ENCODE peak calls at places on chromosomes 12 and 14, in seven cellular contexts. One of them, this sample, is unnamed.

GRCh38 chr12:127963926-127964325 is 303.0 kb upstream of the TMEM132C start:
- DNase-seq in mesendoderm: no peak
- DNase-seq in CD8-positive, alpha-beta memory T cell: no peak
- DNase-seq in trophoblast cell: no peak
- DNase-seq in tibial nerve: no peak
- DNase-seq in lower lobe of right lung: no peak
- DNase-seq in GM23338: no peak
- DNase-seq in this sample: no peak

GRCh38 chr12:95358111-95359083 is 115.6 kb upstream of the METAP2 start:
- DNase-seq in mesendoderm: no peak
- DNase-seq in CD8-positive, alpha-beta memory T cell: no peak
- DNase-seq in trophoblast cell: no peak
- DNase-seq in tibial nerve: no peak
- DNase-seq in lower lobe of right lung: no peak
- DNase-seq in GM23338: no peak
- DNase-seq in this sample: peak; percentile 67

GRCh38 chr14:101789222-101789621 is 27.7 kb downstream of the PPP2R5C start:
- DNase-seq in mesendoderm: no peak
- DNase-seq in CD8-positive, alpha-beta memory T cell: no peak
- DNase-seq in trophoblast cell: no peak
- DNase-seq in tibial nerve: no peak
- DNase-seq in lower lobe of right lung: no peak
- DNase-seq in GM23338: no peak
- DNase-seq in this sample: no peak

GRCh38 chr12:64452559-64453329 is 824 bp downstream of the TBK1 start:
- DNase-seq in mesendoderm: peak; percentile 27
- DNase-seq in CD8-positive, alpha-beta memory T cell: no peak
- DNase-seq in trophoblast cell: peak; percentile 100
- DNase-seq in tibial nerve: peak; percentile 12
- DNase-seq in lower lobe of right lung: no peak
- DNase-seq in GM23338: peak; percentile 21
- DNase-seq in this sample: peak; percentile 15

GRCh38 chr12:105332925-105333324 is 2.4 kb downstream of the C12orf75 start:
- DNase-seq in mesendoderm: no peak
- DNase-seq in CD8-positive, alpha-beta memory T cell: no peak
- DNase-seq in trophoblast cell: peak; percentile 51
- DNase-seq in tibial nerve: no peak
- DNase-seq in lower lobe of right lung: no peak
- DNase-seq in GM23338: no peak
- DNase-seq in this sample: no peak

GRCh38 chr12:121062391-121063045 is 23.5 kb upstream of the OASL start:
- DNase-seq in mesendoderm: no peak
- DNase-seq in CD8-positive, alpha-beta memory T cell: no peak
- DNase-seq in trophoblast cell: no peak
- DNase-seq in tibial nerve: no peak
- DNase-seq in lower lobe of right lung: no peak
- DNase-seq in GM23338: no peak
- DNase-seq in this sample: no peak

GRCh38 chr14:55160989-55161388 is 30.4 kb downstream of the DLGAP5 start:
- DNase-seq in mesendoderm: no peak
- DNase-seq in CD8-positive, alpha-beta memory T cell: peak; percentile 35
- DNase-seq in trophoblast cell: peak; percentile 66
- DNase-seq in tibial nerve: no peak
- DNase-seq in lower lobe of right lung: no peak
- DNase-seq in GM23338: no peak
- DNase-seq in this sample: peak; percentile 34

GRCh38 chr14:68249534-68250517 is 430.2 kb downstream of the RAD51B start:
- DNase-seq in mesendoderm: no peak
- DNase-seq in CD8-positive, alpha-beta memory T cell: no peak
- DNase-seq in trophoblast cell: peak; percentile 55
- DNase-seq in tibial nerve: no peak
- DNase-seq in lower lobe of right lung: no peak
- DNase-seq in GM23338: no peak
- DNase-seq in this sample: no peak

GRCh38 chr14:98868846-98869245 is 403.2 kb downstream of the BCL11B start:
- DNase-seq in mesendoderm: no peak
- DNase-seq in CD8-positive, alpha-beta memory T cell: no peak
- DNase-seq in trophoblast cell: no peak
- DNase-seq in tibial nerve: no peak
- DNase-seq in lower lobe of right lung: no peak
- DNase-seq in GM23338: no peak
- DNase-seq in this sample: no peak

GRCh38 chr12:92326877-92327276 is 181.2 kb upstream of the BTG1 start:
- DNase-seq in mesendoderm: no peak
- DNase-seq in CD8-positive, alpha-beta memory T cell: no peak
- DNase-seq in trophoblast cell: no peak
- DNase-seq in tibial nerve: no peak
- DNase-seq in lower lobe of right lung: no peak
- DNase-seq in GM23338: no peak
- DNase-seq in this sample: no peak

GRCh38 chr14:60317609-60318008 is 68.6 kb downstream of the PPM1A start:
- DNase-seq in mesendoderm: peak; percentile 51
- DNase-seq in CD8-positive, alpha-beta memory T cell: no peak
- DNase-seq in trophoblast cell: no peak
- DNase-seq in tibial nerve: no peak
- DNase-seq in lower lobe of right lung: no peak
- DNase-seq in GM23338: peak; percentile 91
- DNase-seq in this sample: no peak

GRCh38 chr14:58739674-58740073 is 101.9 kb downstream of the DACT1 start:
- DNase-seq in mesendoderm: no peak
- DNase-seq in CD8-positive, alpha-beta memory T cell: no peak
- DNase-seq in trophoblast cell: no peak
- DNase-seq in tibial nerve: no peak
- DNase-seq in lower lobe of right lung: no peak
- DNase-seq in GM23338: no peak
- DNase-seq in this sample: no peak

GRCh38 chr12:126537961-126538530 is 1472.8 kb downstream of the AACS start:
- DNase-seq in mesendoderm: no peak
- DNase-seq in CD8-positive, alpha-beta memory T cell: no peak
- DNase-seq in trophoblast cell: no peak
- DNase-seq in tibial nerve: no peak
- DNase-seq in lower lobe of right lung: no peak
- DNase-seq in GM23338: no peak
- DNase-seq in this sample: no peak

GRCh38 chr12:132454154-132454948 is 35.6 kb upstream of the FBRSL1 start:
- DNase-seq in mesendoderm: no peak
- DNase-seq in CD8-positive, alpha-beta memory T cell: no peak
- DNase-seq in trophoblast cell: no peak
- DNase-seq in tibial nerve: no peak
- DNase-seq in lower lobe of right lung: no peak
- DNase-seq in GM23338: no peak
- DNase-seq in this sample: no peak

GRCh38 chr14:60753264-60754126 is 18.9 kb downstream of the MNAT1 start:
- DNase-seq in mesendoderm: no peak
- DNase-seq in CD8-positive, alpha-beta memory T cell: peak; percentile 84
- DNase-seq in trophoblast cell: peak; percentile 7
- DNase-seq in tibial nerve: no peak
- DNase-seq in lower lobe of right lung: no peak
- DNase-seq in GM23338: no peak
- DNase-seq in this sample: no peak

GRCh38 chr12:65608319-65608916 is 215.9 kb upstream of the HMGA2 start:
- DNase-seq in mesendoderm: no peak
- DNase-seq in CD8-positive, alpha-beta memory T cell: no peak
- DNase-seq in trophoblast cell: peak; percentile 42
- DNase-seq in tibial nerve: no peak
- DNase-seq in lower lobe of right lung: no peak
- DNase-seq in GM23338: no peak
- DNase-seq in this sample: no peak

GRCh38 chr12:128857173-128857770 is 4.0 kb downstream of the GLT1D1 start:
- DNase-seq in mesendoderm: no peak
- DNase-seq in CD8-positive, alpha-beta memory T cell: no peak
- DNase-seq in trophoblast cell: no peak
- DNase-seq in tibial nerve: no peak
- DNase-seq in lower lobe of right lung: peak; percentile 73
- DNase-seq in GM23338: no peak
- DNase-seq in this sample: no peak

GRCh38 chr12:51262758-51263177 is 7.4 kb downstream of the SMAGP start:
- DNase-seq in mesendoderm: peak; percentile 76
- DNase-seq in CD8-positive, alpha-beta memory T cell: no peak
- DNase-seq in trophoblast cell: no peak
- DNase-seq in tibial nerve: peak; percentile 25
- DNase-seq in lower lobe of right lung: peak; percentile 58
- DNase-seq in GM23338: peak; percentile 84
- DNase-seq in this sample: peak; percentile 60

GRCh38 chr12:125983784-125984510 is 918.7 kb downstream of the AACS start:
- DNase-seq in mesendoderm: peak; percentile 78
- DNase-seq in CD8-positive, alpha-beta memory T cell: no peak
- DNase-seq in trophoblast cell: peak; percentile 59
- DNase-seq in tibial nerve: no peak
- DNase-seq in lower lobe of right lung: peak; percentile 45
- DNase-seq in GM23338: peak; percentile 46
- DNase-seq in this sample: no peak

GRCh38 chr12:25994901-25995625 is 36.6 kb downstream of the RASSF8 start:
- DNase-seq in mesendoderm: peak; percentile 60
- DNase-seq in CD8-positive, alpha-beta memory T cell: no peak
- DNase-seq in trophoblast cell: no peak
- DNase-seq in tibial nerve: no peak
- DNase-seq in lower lobe of right lung: no peak
- DNase-seq in GM23338: peak; percentile 41
- DNase-seq in this sample: no peak

GRCh38 chr12:79658221-79658620 is 32.5 kb downstream of the PAWR start:
- DNase-seq in mesendoderm: no peak
- DNase-seq in CD8-positive, alpha-beta memory T cell: no peak
- DNase-seq in trophoblast cell: no peak
- DNase-seq in tibial nerve: no peak
- DNase-seq in lower lobe of right lung: no peak
- DNase-seq in GM23338: no peak
- DNase-seq in this sample: no peak

GRCh38 chr12:45220366-45220931 is 4.6 kb downstream of the ANO6 start:
- DNase-seq in mesendoderm: peak; percentile 62
- DNase-seq in CD8-positive, alpha-beta memory T cell: no peak
- DNase-seq in trophoblast cell: peak; percentile 80
- DNase-seq in tibial nerve: no peak
- DNase-seq in lower lobe of right lung: no peak
- DNase-seq in GM23338: no peak
- DNase-seq in this sample: no peak

GRCh38 chr12:106840217-106840616 is 65.7 kb downstream of the RIC8B start:
- DNase-seq in mesendoderm: peak; percentile 34
- DNase-seq in CD8-positive, alpha-beta memory T cell: no peak
- DNase-seq in trophoblast cell: no peak
- DNase-seq in tibial nerve: no peak
- DNase-seq in lower lobe of right lung: no peak
- DNase-seq in GM23338: peak; percentile 23
- DNase-seq in this sample: no peak

DNA sequence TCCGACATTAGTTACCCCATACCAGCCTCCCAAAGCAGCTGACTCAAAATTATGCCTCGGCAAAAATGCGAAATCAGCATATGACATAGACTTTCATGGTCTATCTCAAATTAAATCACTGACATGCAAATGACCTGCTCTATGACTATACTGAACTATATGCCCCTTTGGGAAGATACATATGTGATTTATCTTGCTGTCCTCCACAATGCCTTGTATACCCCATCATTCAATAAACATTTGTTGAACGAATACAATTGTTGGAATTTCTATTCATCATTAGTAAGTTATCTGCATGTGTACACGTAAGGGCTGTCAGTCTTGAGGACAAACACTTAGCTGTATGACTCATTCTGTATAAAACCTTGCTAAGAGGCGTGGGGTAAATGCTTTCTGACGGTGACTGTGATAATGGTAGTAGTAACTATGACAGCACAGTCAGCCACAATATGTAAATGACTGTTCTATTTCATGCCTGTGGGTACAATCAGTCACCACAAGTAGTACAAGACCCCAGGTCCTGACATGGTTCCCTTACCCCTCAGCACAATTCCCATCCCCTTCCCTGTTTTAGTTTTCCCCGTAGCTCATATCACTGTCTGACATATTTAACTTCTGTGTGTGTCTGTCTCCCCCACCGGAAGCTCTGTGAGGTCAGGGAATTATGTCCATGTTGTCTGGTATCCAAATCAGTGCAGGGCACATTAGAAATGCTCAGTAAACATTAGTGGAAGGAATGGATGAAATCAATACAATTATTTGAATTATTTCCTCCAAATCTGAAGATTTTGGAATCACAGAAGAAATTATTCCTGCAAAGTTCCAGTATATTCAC is 42.8 kb downstream of the STXBP6 start:
- DNase-seq in mesendoderm: peak; percentile 31
- DNase-seq in CD8-positive, alpha-beta memory T cell: no peak
- DNase-seq in trophoblast cell: peak; percentile 64
- DNase-seq in tibial nerve: no peak
- DNase-seq in lower lobe of right lung: no peak
- DNase-seq in GM23338: no peak
- DNase-seq in this sample: no peak
- H3K36me3 ChIP-seq in mesendoderm: no peaks in the 10 kb centered on the region
- H3K36me3 ChIP-seq in CD8-positive, alpha-beta memory T cell: no peaks in the 10 kb centered on the region
- H3K36me3 ChIP-seq in trophoblast cell: no peaks in the 10 kb centered on the region
- H3K36me3 ChIP-seq in tibial nerve: no peaks in the 10 kb centered on the region
- H3K36me3 ChIP-seq in lower lobe of right lung: no peaks in the 10 kb centered on the region
- H3K36me3 ChIP-seq in GM23338: no peaks in the 10 kb centered on the region
- H3K36me3 ChIP-seq in this sample: no peaks in the 10 kb centered on the region

DNA sequence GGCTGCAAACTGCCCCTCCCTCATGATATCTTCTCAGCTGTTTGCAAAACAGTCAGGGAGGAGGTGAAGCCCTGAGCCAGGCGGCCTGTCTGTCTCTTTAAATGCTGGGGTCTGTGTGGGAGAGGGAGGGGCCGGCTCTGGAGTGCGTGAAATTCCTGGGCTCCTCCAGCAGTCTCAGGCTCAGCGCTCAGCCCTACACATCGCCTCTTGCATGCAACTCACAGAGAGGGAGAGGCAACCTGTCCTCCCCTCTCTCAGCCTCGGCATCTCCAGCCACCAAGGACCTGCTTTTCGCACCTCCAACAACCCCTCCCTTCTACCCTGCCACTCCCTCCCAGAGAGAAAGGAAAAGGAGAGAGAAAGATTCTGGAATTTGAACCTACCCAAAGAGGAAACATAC is at the start of gene NRXN3:
- DNase-seq in mesendoderm: peak; percentile 92
- DNase-seq in CD8-positive, alpha-beta memory T cell: no peak
- DNase-seq in trophoblast cell: no peak
- DNase-seq in tibial nerve: no peak
- DNase-seq in lower lobe of right lung: no peak
- DNase-seq in GM23338: peak; percentile 86
- DNase-seq in this sample: no peak
- H3K4me3 ChIP-seq in mesendoderm: no peak within 1 kb of the TSS
- H3K4me3 ChIP-seq in CD8-positive, alpha-beta memory T cell: no peak within 1 kb of the TSS
- H3K4me3 ChIP-seq in trophoblast cell: peak within 1 kb of the TSS; percentile 29
- H3K4me3 ChIP-seq in tibial nerve: no peak within 1 kb of the TSS
- H3K4me3 ChIP-seq in lower lobe of right lung: peak within 1 kb of the TSS; percentile 41
- H3K4me3 ChIP-seq in GM23338: peak within 1 kb of the TSS; percentile 53
- H3K4me3 ChIP-seq in this sample: no peak within 1 kb of the TSS

GRCh38 chr14:34780646-34781045 is 66.3 kb upstream of the CFL2 start:
- DNase-seq in mesendoderm: no peak
- DNase-seq in CD8-positive, alpha-beta memory T cell: no peak
- DNase-seq in trophoblast cell: no peak
- DNase-seq in tibial nerve: no peak
- DNase-seq in lower lobe of right lung: no peak
- DNase-seq in GM23338: no peak
- DNase-seq in this sample: no peak
- H3K36me3 ChIP-seq in mesendoderm: peaks cover 3% of the 10 kb centered on the region
- H3K36me3 ChIP-seq in CD8-positive, alpha-beta memory T cell: peaks cover 32% of the 10 kb centered on the region
- H3K36me3 ChIP-seq in trophoblast cell: peaks cover 17% of the 10 kb centered on the region
- H3K36me3 ChIP-seq in tibial nerve: peaks cover 70% of the 10 kb centered on the region
- H3K36me3 ChIP-seq in lower lobe of right lung: peaks cover 97% of the 10 kb centered on the region
- H3K36me3 ChIP-seq in GM23338: no peaks in the 10 kb centered on the region
- H3K36me3 ChIP-seq in this sample: peaks cover 99% of the 10 kb centered on the region

GRCh38 chr12:88144546-88145468 is 2.7 kb downstream of the TMTC3 start:
- DNase-seq in mesendoderm: peak; percentile 23
- DNase-seq in CD8-positive, alpha-beta memory T cell: no peak
- DNase-seq in trophoblast cell: no peak
- DNase-seq in tibial nerve: no peak
- DNase-seq in lower lobe of right lung: no peak
- DNase-seq in GM23338: no peak
- DNase-seq in this sample: no peak
- H3K4me3 ChIP-seq in mesendoderm: no peak overlapping the region
- H3K4me3 ChIP-seq in CD8-positive, alpha-beta memory T cell: no peak overlapping the region
- H3K4me3 ChIP-seq in trophoblast cell: no peak overlapping the region
- H3K4me3 ChIP-seq in tibial nerve: no peak overlapping the region
- H3K4me3 ChIP-seq in lower lobe of right lung: no peak overlapping the region
- H3K4me3 ChIP-seq in GM23338: peak overlapping the region; percentile 76
- H3K4me3 ChIP-seq in this sample: no peak overlapping the region

This sample was measured in OCI-LY7.